ENCODE peak calls at places on chromosomes 4 and X, in four cellular contexts. One of them, this sample, is unnamed.

GRCh38 chrX:153768311-153769157 is 4.5 kb downstream of the PLXNB3 start:
- DNase-seq in WERI-Rb-1: peak
- DNase-seq in BJ: no peak
- DNase-seq in fibroblast of lung: no peak
- DNase-seq in this sample: no peak

GRCh38 chr4:160772668-160773067 is 1391.1 kb downstream of the FSTL5 start:
- DNase-seq in fibroblast of lung: peak
- DNase-seq in WERI-Rb-1: no peak
- DNase-seq in BJ: no peak
- DNase-seq in this sample: no peak

GRCh38 chrX:140918398-140919043 is 83.9 kb upstream of the SPANXB1 start:
- DNase-seq in BJ: peak
- DNase-seq in fibroblast of lung: peak
- DNase-seq in WERI-Rb-1: peak
- DNase-seq in this sample: peak

GRCh38 chr4:102312447-102312846 is 32.8 kb downstream of the SLC39A8 start:
- DNase-seq in WERI-Rb-1: no peak
- DNase-seq in BJ: no peak
- DNase-seq in fibroblast of lung: no peak
- DNase-seq in this sample: no peak

GRCh38 chrX:37075892-37076595 is 67.9 kb downstream of the FAM47C start:
- DNase-seq in fibroblast of lung: no peak
- DNase-seq in WERI-Rb-1: no peak
- DNase-seq in BJ: no peak
- DNase-seq in this sample: no peak

GRCh38 chr4:122827258-122827887 is 742 bp downstream of the FGF2 start:
- DNase-seq in fibroblast of lung: peak
- DNase-seq in WERI-Rb-1: peak
- DNase-seq in BJ: no peak
- DNase-seq in this sample: no peak

GRCh38 chr4:37441231-37442061 is 196.9 kb downstream of the NWD2 start:
- DNase-seq in WERI-Rb-1: no peak
- DNase-seq in BJ: no peak
- DNase-seq in fibroblast of lung: peak
- DNase-seq in this sample: peak

GRCh38 chr4:7166286-7166685 is 26.1 kb upstream of the SORCS2 start:
- DNase-seq in fibroblast of lung: no peak
- DNase-seq in WERI-Rb-1: no peak
- DNase-seq in BJ: no peak
- DNase-seq in this sample: no peak

GRCh38 chrX:137823257-137823656 is 257.3 kb downstream of the ZIC3 start:
- DNase-seq in fibroblast of lung: no peak
- DNase-seq in WERI-Rb-1: no peak
- DNase-seq in BJ: no peak
- DNase-seq in this sample: no peak

GRCh38 chrX:23756165-23756564 is 13.1 kb upstream of the ACOT9 start:
- DNase-seq in fibroblast of lung: peak
- DNase-seq in WERI-Rb-1: peak
- DNase-seq in BJ: no peak
- DNase-seq in this sample: no peak

GRCh38 chr4:25367877-25368276 is 9.2 kb upstream of the ANAPC4 start:
- DNase-seq in fibroblast of lung: no peak
- DNase-seq in WERI-Rb-1: no peak
- DNase-seq in BJ: no peak
- DNase-seq in this sample: no peak

GRCh38 chrX:4876268-4876667 is 1162.8 kb upstream of the PRKX start:
- DNase-seq in WERI-Rb-1: no peak
- DNase-seq in BJ: no peak
- DNase-seq in fibroblast of lung: no peak
- DNase-seq in this sample: no peak

GRCh38 chr4:82360298-82361177 is 13.3 kb downstream of the HNRNPD start:
- DNase-seq in WERI-Rb-1: no peak
- DNase-seq in BJ: no peak
- DNase-seq in fibroblast of lung: no peak
- DNase-seq in this sample: no peak

GRCh38 chr4:97987019-97987648 is 156.1 kb downstream of the STPG2 start:
- DNase-seq in WERI-Rb-1: no peak
- DNase-seq in BJ: no peak
- DNase-seq in fibroblast of lung: peak
- DNase-seq in this sample: peak

GRCh38 chr4:75673959-75674328 is 733 bp upstream of the G3BP2 start:
- DNase-seq in fibroblast of lung: peak
- DNase-seq in BJ: no peak
- DNase-seq in WERI-Rb-1: peak
- DNase-seq in this sample: no peak

GRCh38 chrX:38375888-38376287 is 23.5 kb downstream of the OTC start:
- DNase-seq in fibroblast of lung: no peak
- DNase-seq in WERI-Rb-1: peak
- DNase-seq in BJ: no peak
- DNase-seq in this sample: no peak

GRCh38 chrX:119477812-119478232 is 9.6 kb downstream of the SLC25A5 start:
- DNase-seq in WERI-Rb-1: no peak
- DNase-seq in fibroblast of lung: peak
- DNase-seq in BJ: peak
- DNase-seq in this sample: peak

GRCh38 chr4:13511101-13511500 is 27.0 kb upstream of the RAB28 start:
- DNase-seq in WERI-Rb-1: no peak
- DNase-seq in BJ: no peak
- DNase-seq in fibroblast of lung: no peak
- DNase-seq in this sample: no peak

GRCh38 chrX:153334654-153335295 is 822 bp downstream of the ZNF275 start:
- DNase-seq in BJ: no peak
- DNase-seq in WERI-Rb-1: no peak
- DNase-seq in fibroblast of lung: no peak
- DNase-seq in this sample: no peak

GRCh38 chr4:41222259-41222658 is 7.9 kb upstream of the APBB2 start:
- DNase-seq in fibroblast of lung: no peak
- DNase-seq in BJ: no peak
- DNase-seq in WERI-Rb-1: no peak
- DNase-seq in this sample: no peak

GRCh38 chrX:1599791-1600405 is 8.5 kb downstream of the AKAP17A start:
- DNase-seq in WERI-Rb-1: no peak
- DNase-seq in BJ: no peak
- DNase-seq in fibroblast of lung: no peak
- DNase-seq in this sample: no peak

GRCh38 chrX:137363559-137363958 is 202.4 kb upstream of the ZIC3 start:
- DNase-seq in fibroblast of lung: no peak
- DNase-seq in BJ: no peak
- DNase-seq in WERI-Rb-1: no peak
- DNase-seq in this sample: no peak

GRCh38 chr4:111433436-111433835 is 711.8 kb upstream of the FAM241A start:
- DNase-seq in WERI-Rb-1: no peak
- DNase-seq in BJ: no peak
- DNase-seq in fibroblast of lung: no peak
- DNase-seq in this sample: no peak

GRCh38 chr4:158821228-158822009 is 52.6 kb downstream of the FNIP2 start:
- DNase-seq in WERI-Rb-1: no peak
- DNase-seq in fibroblast of lung: peak
- DNase-seq in BJ: no peak
- DNase-seq in this sample: no peak

GRCh38 chr4:173880897-173881296 is 350.9 kb upstream of the HAND2 start:
- DNase-seq in fibroblast of lung: no peak
- DNase-seq in BJ: no peak
- DNase-seq in WERI-Rb-1: no peak
- DNase-seq in this sample: no peak

GRCh38 chr4:36610628-36611027 is 329.2 kb downstream of the DTHD1 start:
- DNase-seq in WERI-Rb-1: no peak
- DNase-seq in BJ: no peak
- DNase-seq in fibroblast of lung: no peak
- DNase-seq in this sample: no peak

GRCh38 chr4:72194453-72194852 is 162.7 kb downstream of the NPFFR2 start:
- DNase-seq in fibroblast of lung: no peak
- DNase-seq in BJ: no peak
- DNase-seq in WERI-Rb-1: no peak
- DNase-seq in this sample: no peak

GRCh38 chr4:48967626-48968025 is 18.4 kb upstream of the CWH43 start:
- DNase-seq in fibroblast of lung: peak
- DNase-seq in WERI-Rb-1: no peak
- DNase-seq in BJ: no peak
- DNase-seq in this sample: no peak

GRCh38 chr4:188106454-188106853 is 2.9 kb downstream of the TRIML2 start:
- DNase-seq in WERI-Rb-1: no peak
- DNase-seq in BJ: no peak
- DNase-seq in fibroblast of lung: no peak
- DNase-seq in this sample: no peak

GRCh38 chr4:152351080-152351479 is 184.8 kb downstream of the FBXW7 start:
- DNase-seq in fibroblast of lung: no peak
- DNase-seq in BJ: no peak
- DNase-seq in WERI-Rb-1: no peak
- DNase-seq in this sample: no peak

GRCh38 chr4:152352645-152353116 is 183.2 kb downstream of the FBXW7 start:
- DNase-seq in fibroblast of lung: peak
- DNase-seq in BJ: peak
- DNase-seq in WERI-Rb-1: peak
- DNase-seq in this sample: peak

GRCh38 chr4:152348670-152349069 is 187.2 kb downstream of the FBXW7 start:
- DNase-seq in WERI-Rb-1: no peak
- DNase-seq in BJ: no peak
- DNase-seq in fibroblast of lung: peak
- DNase-seq in this sample: no peak

GRCh38 chr4:152356428-152357034 is 179.4 kb downstream of the FBXW7 start:
- DNase-seq in WERI-Rb-1: no peak
- DNase-seq in fibroblast of lung: peak
- DNase-seq in BJ: no peak
- DNase-seq in this sample: no peak

GRCh38 chr4:152352215-152352614 is 183.7 kb downstream of the FBXW7 start:
- DNase-seq in WERI-Rb-1: no peak
- DNase-seq in BJ: no peak
- DNase-seq in fibroblast of lung: no peak
- DNase-seq in this sample: no peak
- H3K4me3 ChIP-seq in WERI-Rb-1: peak
- H3K4me3 ChIP-seq in BJ: peak
- H3K4me3 ChIP-seq in fibroblast of lung: peak
- H3K4me3 ChIP-seq in this sample: peak

DNA sequence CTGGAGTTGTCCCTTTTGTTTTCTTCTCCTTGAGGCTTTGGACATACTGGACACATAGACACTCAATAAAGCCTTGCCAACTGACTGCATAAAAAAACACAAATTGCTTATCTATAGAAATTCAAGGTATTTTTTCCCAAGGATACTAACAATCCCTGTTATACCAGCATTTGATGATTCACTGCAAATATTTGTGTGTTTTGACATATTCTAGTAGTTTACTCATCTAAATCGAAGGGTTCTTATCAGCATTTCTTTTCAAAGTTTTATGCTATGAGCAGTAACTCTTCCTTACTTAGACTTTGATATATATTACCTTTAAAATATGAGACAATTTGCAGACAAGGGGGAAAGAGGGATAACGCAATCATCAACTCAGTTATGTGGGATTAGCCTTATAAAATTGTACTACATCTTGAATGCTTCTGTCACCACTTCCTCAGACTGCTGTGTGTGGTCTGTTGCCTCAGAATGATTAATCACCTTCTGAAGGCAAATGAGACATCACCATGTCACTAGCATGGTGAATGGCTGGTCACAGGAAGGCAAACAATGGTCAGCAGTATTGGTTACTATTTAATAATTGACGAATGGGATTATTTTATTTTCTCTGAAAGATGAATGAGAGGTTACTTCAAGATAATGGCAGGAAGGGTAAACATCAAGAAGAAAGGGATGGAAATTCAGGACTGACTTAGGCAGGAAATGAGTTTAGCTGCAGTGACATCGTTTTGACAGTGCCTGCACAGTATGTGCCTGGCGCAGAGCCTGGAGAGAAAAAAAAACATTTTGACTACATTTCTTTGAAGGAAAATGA is 544.3 kb upstream of the CNKSR2 start:
- DNase-seq in WERI-Rb-1: no peak
- DNase-seq in BJ: no peak
- DNase-seq in fibroblast of lung: peak
- DNase-seq in this sample: peak
- H3K4me3 ChIP-seq in WERI-Rb-1: no peak
- H3K4me3 ChIP-seq in BJ: no peak
- H3K4me3 ChIP-seq in fibroblast of lung: no peak
- H3K4me3 ChIP-seq in this sample: no peak

DNA sequence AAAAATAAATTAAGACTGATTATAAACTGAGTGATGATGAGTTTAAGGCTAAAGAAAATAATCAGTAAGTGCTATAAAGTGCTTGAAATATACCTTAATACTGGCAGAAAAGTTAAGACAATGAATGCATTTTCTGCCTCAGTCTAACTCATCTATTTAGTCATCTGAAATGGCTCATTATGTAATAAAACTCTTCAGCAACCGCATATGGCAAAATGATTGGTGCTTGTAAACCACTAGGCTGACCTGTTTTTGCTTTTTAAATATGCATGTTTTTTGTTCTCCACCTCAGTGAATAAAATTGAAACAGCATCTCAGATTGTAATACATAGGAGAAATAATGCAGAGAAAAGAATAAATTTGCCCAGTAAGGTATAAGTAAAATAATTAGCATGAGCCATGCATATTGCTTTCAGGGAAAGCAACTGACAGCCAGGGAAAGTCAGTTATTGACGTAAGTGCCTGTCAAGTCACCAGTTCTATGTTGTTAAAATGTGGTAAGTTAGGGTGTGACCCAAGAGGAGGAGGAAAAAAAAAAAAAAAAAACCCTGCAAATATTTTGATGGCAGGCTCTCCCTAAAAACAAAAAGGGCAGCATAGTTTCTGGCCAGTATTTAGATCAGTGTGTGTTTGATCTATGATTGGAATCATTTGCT is 167.5 kb downstream of the PALLD start:
- DNase-seq in WERI-Rb-1: no peak
- DNase-seq in fibroblast of lung: peak
- DNase-seq in BJ: no peak
- DNase-seq in this sample: no peak
- H3K4me3 ChIP-seq in WERI-Rb-1: no peak
- H3K4me3 ChIP-seq in fibroblast of lung: no peak
- H3K4me3 ChIP-seq in BJ: no peak
- H3K4me3 ChIP-seq in this sample: no peak

DNA sequence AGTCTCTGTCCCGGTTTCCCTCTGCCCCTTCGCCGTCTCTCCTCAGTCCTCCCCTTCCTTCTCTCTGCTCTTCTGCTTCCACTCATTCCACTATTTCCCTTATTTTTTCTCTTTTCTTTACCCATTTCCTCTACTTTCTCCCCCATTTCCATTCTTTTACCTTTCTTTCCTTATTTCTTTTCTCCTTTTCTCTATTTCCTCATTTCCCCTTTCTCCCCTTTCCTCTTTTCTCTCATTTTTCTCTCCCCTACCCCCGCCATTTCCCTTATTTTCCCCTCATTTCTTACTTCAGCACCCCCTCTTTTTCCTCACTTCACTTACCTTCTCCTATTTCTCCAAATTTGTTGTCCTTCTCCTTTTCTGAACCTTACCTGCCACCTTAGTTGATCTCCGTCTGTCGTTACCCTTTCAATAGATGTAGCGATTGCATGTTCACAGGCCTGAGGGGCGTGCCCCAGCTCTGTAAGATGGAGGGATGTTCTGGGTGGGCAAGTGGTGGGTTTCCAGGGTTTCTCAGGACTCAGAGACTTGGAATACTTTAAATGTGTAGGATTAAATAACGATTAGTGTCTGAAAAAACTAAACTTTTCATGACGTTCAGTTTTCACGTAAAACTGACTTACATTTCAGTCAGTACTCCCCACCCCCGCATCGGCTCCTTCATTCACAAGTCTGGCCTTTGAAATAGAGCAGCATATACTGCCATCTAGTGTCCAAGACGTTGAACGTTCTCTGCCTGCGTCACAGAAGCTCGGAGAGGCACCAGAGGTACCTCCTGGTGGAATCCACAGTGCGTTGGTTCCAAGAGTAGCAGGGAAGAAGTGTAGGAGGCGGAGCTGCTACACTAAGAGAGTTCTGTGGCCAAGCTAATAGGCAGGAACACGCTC is 641 bp upstream of the NCBP2L start:
- DNase-seq in BJ: peak
- DNase-seq in WERI-Rb-1: peak
- DNase-seq in fibroblast of lung: peak
- DNase-seq in this sample: peak
- H3K4me3 ChIP-seq in BJ: peak
- H3K4me3 ChIP-seq in WERI-Rb-1: peak
- H3K4me3 ChIP-seq in fibroblast of lung: peak
- H3K4me3 ChIP-seq in this sample: peak